ENCODE peak calls at places on chromosomes 7 and 10, in six cellular contexts. One of them, this sample, is unnamed.

GRCh38 chr7:86914468-86915054 is 144.9 kb downstream of the ELAPOR2 start:
- DNase-seq in adrenal gland: no peak
- DNase-seq in ovary: no peak
- DNase-seq in CD8-positive, alpha-beta T cell: no peak
- DNase-seq in CD4-positive, alpha-beta T cell: no peak
- DNase-seq in GM23338: peak; percentile 55
- DNase-seq in this sample: peak; percentile 46

GRCh38 chr10:23530079-23530478 is 91.2 kb downstream of the OTUD1 start:
- DNase-seq in CD4-positive, alpha-beta T cell: no peak
- DNase-seq in adrenal gland: no peak
- DNase-seq in GM23338: no peak
- DNase-seq in ovary: no peak
- DNase-seq in CD8-positive, alpha-beta T cell: no peak
- DNase-seq in this sample: peak; percentile 37

GRCh38 chr7:158824028-158824427 is 5.3 kb downstream of the ESYT2 start:
- DNase-seq in adrenal gland: no peak
- DNase-seq in CD8-positive, alpha-beta T cell: peak; percentile 69
- DNase-seq in CD4-positive, alpha-beta T cell: no peak
- DNase-seq in ovary: no peak
- DNase-seq in GM23338: no peak
- DNase-seq in this sample: no peak

GRCh38 chr10:45505336-45505735 is 131.3 kb downstream of the ALOX5 start:
- DNase-seq in GM23338: no peak
- DNase-seq in ovary: no peak
- DNase-seq in adrenal gland: no peak
- DNase-seq in CD8-positive, alpha-beta T cell: no peak
- DNase-seq in CD4-positive, alpha-beta T cell: no peak
- DNase-seq in this sample: no peak

GRCh38 chr7:19508821-19509220 is 200.0 kb downstream of the POLR1F start:
- DNase-seq in GM23338: no peak
- DNase-seq in adrenal gland: no peak
- DNase-seq in ovary: no peak
- DNase-seq in CD4-positive, alpha-beta T cell: no peak
- DNase-seq in CD8-positive, alpha-beta T cell: no peak
- DNase-seq in this sample: no peak

GRCh38 chr7:25583655-25584054 is 355.4 kb upstream of the NPVF start:
- DNase-seq in CD4-positive, alpha-beta T cell: no peak
- DNase-seq in adrenal gland: no peak
- DNase-seq in GM23338: no peak
- DNase-seq in ovary: no peak
- DNase-seq in CD8-positive, alpha-beta T cell: no peak
- DNase-seq in this sample: no peak

GRCh38 chr7:24560772-24561171 is 12.5 kb upstream of the PALS2 start:
- DNase-seq in CD4-positive, alpha-beta T cell: no peak
- DNase-seq in CD8-positive, alpha-beta T cell: no peak
- DNase-seq in GM23338: no peak
- DNase-seq in ovary: no peak
- DNase-seq in adrenal gland: no peak
- DNase-seq in this sample: no peak

GRCh38 chr10:72353028-72353962 is 1.4 kb downstream of the DNAJB12 start:
- DNase-seq in GM23338: peak; percentile 58
- DNase-seq in CD8-positive, alpha-beta T cell: no peak
- DNase-seq in adrenal gland: peak; percentile 71
- DNase-seq in ovary: no peak
- DNase-seq in CD4-positive, alpha-beta T cell: no peak
- DNase-seq in this sample: peak; percentile 48

GRCh38 chr7:155300641-155301452 is 3.2 kb downstream of the INSIG1 start:
- DNase-seq in CD4-positive, alpha-beta T cell: no peak
- DNase-seq in adrenal gland: no peak
- DNase-seq in CD8-positive, alpha-beta T cell: no peak
- DNase-seq in GM23338: no peak
- DNase-seq in ovary: no peak
- DNase-seq in this sample: no peak

GRCh38 chr7:155298288-155298833 is 683 bp downstream of the INSIG1 start:
- DNase-seq in ovary: no peak
- DNase-seq in CD4-positive, alpha-beta T cell: no peak
- DNase-seq in adrenal gland: peak; percentile 38
- DNase-seq in CD8-positive, alpha-beta T cell: no peak
- DNase-seq in GM23338: peak; percentile 22
- DNase-seq in this sample: no peak

GRCh38 chr7:155299539-155300202 is 2.0 kb downstream of the INSIG1 start:
- DNase-seq in adrenal gland: no peak
- DNase-seq in GM23338: no peak
- DNase-seq in CD8-positive, alpha-beta T cell: peak; percentile 44
- DNase-seq in ovary: no peak
- DNase-seq in CD4-positive, alpha-beta T cell: peak; percentile 24
- DNase-seq in this sample: no peak

GRCh38 chr7:155297517-155298287 is at the start of gene INSIG1:
- DNase-seq in CD4-positive, alpha-beta T cell: peak; percentile 88
- DNase-seq in GM23338: peak; percentile 89
- DNase-seq in adrenal gland: peak; percentile 95
- DNase-seq in ovary: peak; percentile 97
- DNase-seq in CD8-positive, alpha-beta T cell: peak; percentile 84
- DNase-seq in this sample: peak; percentile 97

GRCh38 chr7:155298834-155299538 is 1.3 kb downstream of the INSIG1 start:
- DNase-seq in adrenal gland: peak; percentile 98
- DNase-seq in ovary: peak; percentile 89
- DNase-seq in CD8-positive, alpha-beta T cell: peak; percentile 96
- DNase-seq in GM23338: peak; percentile 95
- DNase-seq in CD4-positive, alpha-beta T cell: peak; percentile 93
- DNase-seq in this sample: peak; percentile 91
- H3K27ac ChIP-seq in adrenal gland: peak overlapping the region; percentile 89
- H3K27ac ChIP-seq in ovary: peak overlapping the region; percentile 97
- H3K27ac ChIP-seq in CD8-positive, alpha-beta T cell: peak overlapping the region; percentile 79
- H3K27ac ChIP-seq in GM23338: peak overlapping the region; percentile 70
- H3K27ac ChIP-seq in CD4-positive, alpha-beta T cell: peak overlapping the region; percentile 91
- H3K27ac ChIP-seq in this sample: peak overlapping the region; percentile 85

GRCh38 chr7:140923358-140924006 is 1.2 kb downstream of the BRAF start:
- DNase-seq in adrenal gland: peak; percentile 3
- DNase-seq in CD8-positive, alpha-beta T cell: peak; percentile 15
- DNase-seq in CD4-positive, alpha-beta T cell: no peak
- DNase-seq in GM23338: peak; percentile 27
- DNase-seq in ovary: peak; percentile 19
- DNase-seq in this sample: peak; percentile 33
- H3K27ac ChIP-seq in adrenal gland: peak overlapping the region; percentile 89
- H3K27ac ChIP-seq in CD8-positive, alpha-beta T cell: peak overlapping the region; percentile 97
- H3K27ac ChIP-seq in CD4-positive, alpha-beta T cell: peak overlapping the region; percentile 99
- H3K27ac ChIP-seq in GM23338: peak overlapping the region; percentile 95
- H3K27ac ChIP-seq in ovary: peak overlapping the region; percentile 92
- H3K27ac ChIP-seq in this sample: peak overlapping the region; percentile 97

GRCh38 chr10:30231709-30232108 is 117.4 kb downstream of the MTPAP start:
- DNase-seq in adrenal gland: no peak
- DNase-seq in ovary: no peak
- DNase-seq in CD4-positive, alpha-beta T cell: no peak
- DNase-seq in GM23338: no peak
- DNase-seq in CD8-positive, alpha-beta T cell: no peak
- DNase-seq in this sample: no peak
- H3K27ac ChIP-seq in adrenal gland: no peak overlapping the region
- H3K27ac ChIP-seq in ovary: no peak overlapping the region
- H3K27ac ChIP-seq in CD4-positive, alpha-beta T cell: no peak overlapping the region
- H3K27ac ChIP-seq in GM23338: no peak overlapping the region
- H3K27ac ChIP-seq in CD8-positive, alpha-beta T cell: no peak overlapping the region
- H3K27ac ChIP-seq in this sample: no peak overlapping the region

GRCh38 chr10:31774928-31775668 is 153.5 kb downstream of the ARHGAP12 start:
- DNase-seq in CD8-positive, alpha-beta T cell: no peak
- DNase-seq in adrenal gland: no peak
- DNase-seq in GM23338: no peak
- DNase-seq in CD4-positive, alpha-beta T cell: no peak
- DNase-seq in ovary: no peak
- DNase-seq in this sample: no peak

GRCh38 chr10:31773749-31774148 is 154.9 kb downstream of the ARHGAP12 start:
- DNase-seq in ovary: no peak
- DNase-seq in adrenal gland: no peak
- DNase-seq in CD4-positive, alpha-beta T cell: no peak
- DNase-seq in GM23338: no peak
- DNase-seq in CD8-positive, alpha-beta T cell: no peak
- DNase-seq in this sample: no peak

GRCh38 chr10:31776159-31776558 is 152.5 kb downstream of the ARHGAP12 start:
- DNase-seq in ovary: no peak
- DNase-seq in GM23338: no peak
- DNase-seq in CD4-positive, alpha-beta T cell: no peak
- DNase-seq in adrenal gland: no peak
- DNase-seq in CD8-positive, alpha-beta T cell: no peak
- DNase-seq in this sample: no peak

GRCh38 chr10:31771345-31771831 is 157.2 kb downstream of the ARHGAP12 start:
- DNase-seq in GM23338: no peak
- DNase-seq in ovary: no peak
- DNase-seq in CD8-positive, alpha-beta T cell: no peak
- DNase-seq in adrenal gland: no peak
- DNase-seq in CD4-positive, alpha-beta T cell: no peak
- DNase-seq in this sample: peak; percentile 79

DNA sequence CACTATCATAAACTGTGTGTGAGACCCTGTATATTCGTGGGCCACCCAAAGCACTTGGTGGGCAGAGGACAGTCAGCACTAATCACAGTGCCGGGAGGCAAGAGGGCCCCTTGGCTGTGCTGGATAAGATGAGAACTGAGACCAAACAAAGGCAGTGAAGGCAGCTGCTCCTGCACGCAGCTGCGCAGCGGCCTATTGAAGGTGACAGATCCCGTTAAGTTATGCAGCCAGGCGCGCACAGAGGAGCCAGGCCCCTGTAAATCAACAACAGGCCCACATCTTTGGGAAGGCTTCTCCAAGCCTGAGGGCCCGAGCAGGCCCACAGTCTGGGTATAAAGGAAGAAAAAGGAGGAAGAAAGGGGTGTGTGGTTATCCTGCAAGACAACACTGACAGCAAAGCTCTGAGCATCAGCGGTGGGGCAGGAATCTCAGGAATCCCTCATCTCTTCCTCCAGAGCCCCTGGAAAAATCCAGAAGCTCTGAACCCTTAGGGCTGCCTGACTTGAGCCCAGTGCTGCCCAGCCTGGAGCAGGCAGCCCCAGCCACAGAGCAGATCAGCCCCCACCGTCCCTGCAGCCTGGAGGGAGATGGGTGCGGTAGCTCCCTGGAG is 154.2 kb downstream of the ARHGAP12 start:
- DNase-seq in CD8-positive, alpha-beta T cell: no peak
- DNase-seq in CD4-positive, alpha-beta T cell: no peak
- DNase-seq in adrenal gland: no peak
- DNase-seq in ovary: no peak
- DNase-seq in GM23338: peak; percentile 44
- DNase-seq in this sample: no peak
- H3K27ac ChIP-seq in CD8-positive, alpha-beta T cell: no peak overlapping the region
- H3K27ac ChIP-seq in CD4-positive, alpha-beta T cell: no peak overlapping the region
- H3K27ac ChIP-seq in adrenal gland: no peak overlapping the region
- H3K27ac ChIP-seq in ovary: no peak overlapping the region
- H3K27ac ChIP-seq in GM23338: no peak overlapping the region
- H3K27ac ChIP-seq in this sample: no peak overlapping the region

GRCh38 chr7:28617308-28617707 is 205.0 kb downstream of the CREB5 start:
- DNase-seq in adrenal gland: no peak
- DNase-seq in CD8-positive, alpha-beta T cell: no peak
- DNase-seq in ovary: no peak
- DNase-seq in CD4-positive, alpha-beta T cell: no peak
- DNase-seq in GM23338: no peak
- DNase-seq in this sample: no peak
- H3K27ac ChIP-seq in adrenal gland: no peak overlapping the region
- H3K27ac ChIP-seq in CD8-positive, alpha-beta T cell: no peak overlapping the region
- H3K27ac ChIP-seq in ovary: no peak overlapping the region
- H3K27ac ChIP-seq in CD4-positive, alpha-beta T cell: no peak overlapping the region
- H3K27ac ChIP-seq in GM23338: no peak overlapping the region
- H3K27ac ChIP-seq in this sample: no peak overlapping the region

DNA sequence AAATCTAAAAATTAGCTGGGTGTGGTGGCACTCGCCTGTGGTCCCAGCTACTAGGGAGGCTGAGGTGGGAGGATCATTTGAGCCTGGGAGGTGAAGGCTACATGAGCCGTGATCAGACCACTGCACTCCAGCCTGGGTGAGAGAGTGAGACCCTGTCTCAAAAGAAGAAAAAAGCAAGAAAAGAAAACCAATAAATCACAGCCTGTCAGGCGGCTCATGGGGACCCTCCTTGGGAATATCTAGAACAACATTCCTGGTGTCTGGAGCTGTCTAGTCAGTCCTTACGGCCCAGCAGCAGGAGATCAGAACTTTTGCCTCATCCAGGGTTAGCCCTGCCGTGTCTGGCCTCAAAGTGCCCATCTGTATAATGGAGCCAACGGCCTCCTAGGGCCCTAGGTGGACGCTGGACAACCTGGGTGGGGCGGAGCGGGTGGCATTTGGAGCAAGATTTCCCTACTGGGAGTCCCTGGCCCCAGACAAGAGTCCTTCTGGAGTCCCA is 130.7 kb upstream of the TNRC18 start:
- DNase-seq in GM23338: no peak
- DNase-seq in ovary: no peak
- DNase-seq in adrenal gland: no peak
- DNase-seq in CD4-positive, alpha-beta T cell: no peak
- DNase-seq in CD8-positive, alpha-beta T cell: no peak
- DNase-seq in this sample: no peak
- H3K27ac ChIP-seq in GM23338: no peak overlapping the region
- H3K27ac ChIP-seq in ovary: peak overlapping the region; percentile 98
- H3K27ac ChIP-seq in adrenal gland: no peak overlapping the region
- H3K27ac ChIP-seq in CD4-positive, alpha-beta T cell: no peak overlapping the region
- H3K27ac ChIP-seq in CD8-positive, alpha-beta T cell: no peak overlapping the region
- H3K27ac ChIP-seq in this sample: peak overlapping the region; percentile 99

DNA sequence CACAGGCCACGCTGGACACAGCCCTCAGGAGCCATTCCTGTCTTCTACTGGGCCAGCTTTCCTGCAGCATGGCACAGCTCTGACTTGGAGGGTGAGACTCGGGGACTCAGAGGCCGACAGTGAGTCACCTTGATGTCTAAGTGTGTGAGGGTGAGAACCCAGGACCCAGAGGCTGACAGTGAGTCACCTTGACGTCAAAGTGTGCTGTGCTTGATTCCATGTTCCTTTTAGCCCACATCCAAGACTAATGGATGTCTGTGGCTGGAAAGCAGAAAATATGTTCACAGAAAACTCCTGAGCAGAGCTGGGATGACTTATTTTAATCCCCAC is 6.0 kb upstream of the FAM170B start:
- DNase-seq in CD4-positive, alpha-beta T cell: no peak
- DNase-seq in adrenal gland: peak; percentile 77
- DNase-seq in GM23338: no peak
- DNase-seq in ovary: peak; percentile 36
- DNase-seq in CD8-positive, alpha-beta T cell: no peak
- DNase-seq in this sample: peak; percentile 53
- H3K27ac ChIP-seq in CD4-positive, alpha-beta T cell: no peak overlapping the region
- H3K27ac ChIP-seq in adrenal gland: no peak overlapping the region
- H3K27ac ChIP-seq in GM23338: no peak overlapping the region
- H3K27ac ChIP-seq in ovary: peak overlapping the region; percentile 69
- H3K27ac ChIP-seq in CD8-positive, alpha-beta T cell: no peak overlapping the region
- H3K27ac ChIP-seq in this sample: no peak overlapping the region

GRCh38 chr10:91088300-91089140 is 131.9 kb upstream of the PCGF5 start:
- DNase-seq in CD8-positive, alpha-beta T cell: no peak
- DNase-seq in GM23338: peak; percentile 23
- DNase-seq in CD4-positive, alpha-beta T cell: no peak
- DNase-seq in adrenal gland: no peak
- DNase-seq in ovary: no peak
- DNase-seq in this sample: peak; percentile 55
- H3K27ac ChIP-seq in CD8-positive, alpha-beta T cell: no peak overlapping the region
- H3K27ac ChIP-seq in GM23338: no peak overlapping the region
- H3K27ac ChIP-seq in CD4-positive, alpha-beta T cell: no peak overlapping the region
- H3K27ac ChIP-seq in adrenal gland: no peak overlapping the region
- H3K27ac ChIP-seq in ovary: no peak overlapping the region
- H3K27ac ChIP-seq in this sample: peak overlapping the region; percentile 92

This sample was measured in cardiac muscle cell.